ENCODE peak calls at places on chromosomes 16 and 17, in four cellular contexts. One of them, this sample, is unnamed.

GRCh38 chr16:83932955-83933673 is 19.9 kb upstream of the OSGIN1 start:
- DNase-seq in HuH-7.5: no peak
- DNase-seq in NCI-H1436: no peak
- DNase-seq in NCI-H774: no peak
- DNase-seq in this sample: no peak

GRCh38 chr17:81607431-81607830 is 29.5 kb downstream of the NPLOC4 start:
- DNase-seq in NCI-H1436: no peak
- DNase-seq in NCI-H774: no peak
- DNase-seq in HuH-7.5: no peak
- DNase-seq in this sample: no peak

GRCh38 chr16:22070361-22071351 is 21.7 kb upstream of the VWA3A start:
- DNase-seq in NCI-H774: no peak
- DNase-seq in NCI-H1436: no peak
- DNase-seq in HuH-7.5: no peak
- DNase-seq in this sample: no peak

GRCh38 chr17:82793974-82794620 is 42.2 kb downstream of the TBCD start:
- DNase-seq in NCI-H774: no peak
- DNase-seq in HuH-7.5: no peak
- DNase-seq in NCI-H1436: peak
- DNase-seq in this sample: no peak

GRCh38 chr16:4846901-4847773 is at the start of the genes GLYR1 and UBN1:
- DNase-seq in NCI-H774: peak
- DNase-seq in HuH-7.5: peak
- DNase-seq in NCI-H1436: peak
- DNase-seq in this sample: peak

GRCh38 chr17:4297351-4297750 is 33.6 kb upstream of the ANKFY1 start:
- DNase-seq in HuH-7.5: no peak
- DNase-seq in NCI-H774: no peak
- DNase-seq in NCI-H1436: no peak
- DNase-seq in this sample: no peak

GRCh38 chr16:3480901-3481695 is 14.2 kb downstream of the C16orf90 start:
- DNase-seq in HuH-7.5: no peak
- DNase-seq in NCI-H1436: no peak
- DNase-seq in NCI-H774: no peak
- DNase-seq in this sample: no peak

GRCh38 chr17:52147872-52148271 is 10.6 kb downstream of the CA10 start:
- DNase-seq in NCI-H1436: no peak
- DNase-seq in HuH-7.5: no peak
- DNase-seq in NCI-H774: no peak
- DNase-seq in this sample: no peak

GRCh38 chr17:17055286-17056166 is 13.3 kb downstream of the MPRIP start:
- DNase-seq in HuH-7.5: no peak
- DNase-seq in NCI-H774: no peak
- DNase-seq in NCI-H1436: no peak
- DNase-seq in this sample: no peak

GRCh38 chr16:1870365-1871082 is 1.4 kb downstream of the MEIOB start:
- DNase-seq in NCI-H774: no peak
- DNase-seq in HuH-7.5: peak
- DNase-seq in NCI-H1436: no peak
- DNase-seq in this sample: no peak

GRCh38 chr17:59907467-59907866 is 14.5 kb downstream of the RPS6KB1 start:
- DNase-seq in NCI-H774: no peak
- DNase-seq in NCI-H1436: no peak
- DNase-seq in HuH-7.5: no peak
- DNase-seq in this sample: no peak

GRCh38 chr17:66541461-66542182 is 239.2 kb downstream of the PRKCA start:
- DNase-seq in NCI-H774: no peak
- DNase-seq in HuH-7.5: no peak
- DNase-seq in NCI-H1436: no peak
- DNase-seq in this sample: no peak

GRCh38 chr17:76561332-76561731 is 21.5 kb downstream of the PRCD start:
- DNase-seq in NCI-H1436: no peak
- DNase-seq in NCI-H774: no peak
- DNase-seq in HuH-7.5: no peak
- DNase-seq in this sample: no peak

GRCh38 chr17:78082988-78083387 is 45.6 kb downstream of the TMC6 start:
- DNase-seq in HuH-7.5: no peak
- DNase-seq in NCI-H1436: peak
- DNase-seq in NCI-H774: peak
- DNase-seq in this sample: no peak

GRCh38 chr16:68116256-68116853 is 31.2 kb downstream of the NFATC3 start:
- DNase-seq in NCI-H774: no peak
- DNase-seq in NCI-H1436: no peak
- DNase-seq in HuH-7.5: no peak
- DNase-seq in this sample: no peak

GRCh38 chr16:26787924-26788323 is 278.8 kb upstream of the C16orf82 start:
- DNase-seq in NCI-H1436: no peak
- DNase-seq in NCI-H774: no peak
- DNase-seq in HuH-7.5: no peak
- DNase-seq in this sample: no peak

GRCh38 chr16:28108590-28109247 is 45.2 kb upstream of the GSG1L start:
- DNase-seq in HuH-7.5: no peak
- DNase-seq in NCI-H1436: no peak
- DNase-seq in NCI-H774: no peak
- DNase-seq in this sample: no peak

GRCh38 chr16:3881499-3881995 is 1.0 kb upstream of the CREBBP start:
- DNase-seq in NCI-H774: no peak
- DNase-seq in HuH-7.5: no peak
- DNase-seq in NCI-H1436: no peak
- DNase-seq in this sample: no peak

GRCh38 chr17:48610282-48611211 is at the start of gene HOXB7:
- DNase-seq in NCI-H1436: peak
- DNase-seq in HuH-7.5: peak
- DNase-seq in NCI-H774: peak
- DNase-seq in this sample: no peak

GRCh38 chr17:4406386-4406785 is 27.4 kb upstream of the SPNS3 start:
- DNase-seq in HuH-7.5: no peak
- DNase-seq in NCI-H1436: no peak
- DNase-seq in NCI-H774: no peak
- DNase-seq in this sample: no peak

GRCh38 chr17:33725675-33726271 is 432.7 kb upstream of the ASIC2 start:
- DNase-seq in HuH-7.5: peak
- DNase-seq in NCI-H774: peak
- DNase-seq in NCI-H1436: no peak
- DNase-seq in this sample: no peak

GRCh38 chr17:82094931-82095776 is 2.9 kb downstream of the FASN start:
- DNase-seq in NCI-H1436: no peak
- DNase-seq in HuH-7.5: peak
- DNase-seq in NCI-H774: no peak
- DNase-seq in this sample: no peak

GRCh38 chr17:57927048-57927723 is 28.0 kb downstream of the CUEDC1 start:
- DNase-seq in NCI-H1436: no peak
- DNase-seq in HuH-7.5: peak
- DNase-seq in NCI-H774: peak
- DNase-seq in this sample: no peak

GRCh38 chr16:14345512-14346115 is 274.5 kb downstream of the MRTFB start:
- DNase-seq in NCI-H1436: no peak
- DNase-seq in HuH-7.5: no peak
- DNase-seq in NCI-H774: no peak
- DNase-seq in this sample: no peak

GRCh38 chr16:63787014-63787413 is 1334.8 kb downstream of the CDH11 start:
- DNase-seq in HuH-7.5: no peak
- DNase-seq in NCI-H1436: no peak
- DNase-seq in NCI-H774: no peak
- DNase-seq in this sample: no peak

GRCh38 chr17:1580979-1581676 is 18.5 kb upstream of the PITPNA start:
- DNase-seq in NCI-H1436: no peak
- DNase-seq in NCI-H774: no peak
- DNase-seq in HuH-7.5: no peak
- DNase-seq in this sample: no peak

GRCh38 chr17:48413613-48414405 is 16.2 kb downstream of the SKAP1 start:
- DNase-seq in HuH-7.5: no peak
- DNase-seq in NCI-H774: no peak
- DNase-seq in NCI-H1436: no peak
- DNase-seq in this sample: no peak

GRCh38 chr16:67847064-67847861 is at the start of gene CENPT:
- DNase-seq in HuH-7.5: peak
- DNase-seq in NCI-H1436: peak
- DNase-seq in NCI-H774: no peak
- DNase-seq in this sample: no peak

GRCh38 chr17:13509561-13509960 is 92.2 kb downstream of the HS3ST3A1 start:
- DNase-seq in NCI-H774: no peak
- DNase-seq in HuH-7.5: no peak
- DNase-seq in NCI-H1436: no peak
- DNase-seq in this sample: no peak

GRCh38 chr17:56973520-56973919 is 4.4 kb upstream of the SCPEP1 start:
- DNase-seq in NCI-H774: no peak
- DNase-seq in HuH-7.5: no peak
- DNase-seq in NCI-H1436: no peak
- DNase-seq in this sample: no peak

GRCh38 chr16:5640883-5641282 is 543.3 kb upstream of the EEF2KMT start:
- DNase-seq in NCI-H1436: no peak
- DNase-seq in NCI-H774: no peak
- DNase-seq in HuH-7.5: no peak
- DNase-seq in this sample: no peak

This sample was measured in activated T-helper 1 cell treated with Interleukin-2 at 50 U/mL for 16 hours.